ENCODE peak calls at places on chromosomes 13 and 19, in nine cellular contexts. P is Peyer's patch, U is heart right ventricle, S is foreskin keratinocyte, Q is mucosa of descending colon, F is cardiac muscle cell, E is psoas muscle, L is uterus, B is Caco-2. X is an unnamed sample.

GRCh38 chr13:103878891-103879605 is 812.8 kb upstream of the SLC10A2 start:
- DNase-seq in S (no peak), U (no peak), B (no peak), E (no peak), P (no peak), F (peak; percentile 35), L (no peak), Q (no peak), X (no peak)

GRCh38 chr19:40023969-40024368 is 27.1 kb downstream of the ZNF546 start:
- DNase-seq in Q (no peak), F (no peak), S (no peak), U (no peak), L (no peak), E (no peak), B (no peak), P (no peak), X (no peak)

GRCh38 chr13:101406787-101407186 is 9.5 kb downstream of the NALCN start:
- DNase-seq in Q (no peak), S (no peak), U (no peak), E (no peak), L (no peak), F (no peak), B (no peak), P (no peak), X (no peak)

GRCh38 chr19:46328079-46328478 is 18.8 kb upstream of the PPP5C start:
- DNase-seq in S (no peak), L (no peak), E (no peak), U (no peak), Q (no peak), B (no peak), F (no peak), P (no peak), X (no peak)

GRCh38 chr19:643736-644135 is 4.1 kb downstream of the FGF22 start:
- DNase-seq in B (no peak), P (no peak), E (no peak), Q (no peak), L (no peak), S (no peak), U (no peak), F (no peak), X (no peak)

GRCh38 chr13:93320942-93321341 is 94.3 kb downstream of the GPC6 start:
- DNase-seq in F (peak; percentile 58), P (no peak), U (no peak), L (no peak), Q (no peak), S (no peak), E (no peak), B (no peak), X (no peak)

GRCh38 chr19:33245948-33246728 is 20.5 kb upstream of the SLC7A10 start:
- DNase-seq in E (peak; percentile 71), U (peak; percentile 50), B (no peak), F (peak; percentile 49), L (no peak), Q (no peak), S (no peak), P (no peak), X (no peak)

GRCh38 chr19:46610851-46611770 is 10.0 kb downstream of the CALM3 start:
- DNase-seq in E (peak; percentile 45), S (no peak), Q (no peak), U (no peak), B (no peak), L (no peak), F (peak; percentile 51), P (peak; percentile 51), X (no peak)

GRCh38 chr19:18098891-18099622 is 1.5 kb downstream of the MAST3 start:
- DNase-seq in B (no peak), P (peak; percentile 90), L (no peak), S (no peak), U (no peak), F (no peak), E (no peak), Q (no peak), X (no peak)

GRCh38 chr19:14479985-14480694 is 5.0 kb upstream of the PTGER1 start:
- DNase-seq in L (no peak), Q (no peak), P (peak; percentile 79), S (no peak), F (peak; percentile 43), U (peak; percentile 56), B (no peak), E (no peak), X (no peak)

GRCh38 chr13:70183041-70183440 is 74.8 kb upstream of the KLHL1 start:
- DNase-seq in L (no peak), E (no peak), U (no peak), P (no peak), B (no peak), Q (no peak), F (no peak), S (no peak), X (no peak)

GRCh38 chr13:97810152-97810551 is 143.3 kb upstream of the IPO5 start:
- DNase-seq in P (no peak), S (no peak), U (no peak), E (no peak), Q (no peak), F (peak; percentile 57), B (no peak), L (no peak), X (peak; percentile 13)

GRCh38 chr13:28349901-28350654 is 144.8 kb downstream of the FLT1 start:
- DNase-seq in P (no peak), U (no peak), B (no peak), E (no peak), L (no peak), Q (no peak), F (no peak), S (no peak), X (no peak)

GRCh38 chr13:106917673-106918652 is 350.0 kb upstream of the ARGLU1 start:
- DNase-seq in S (peak; percentile 32), U (peak; percentile 82), E (peak; percentile 78), F (peak; percentile 84), Q (peak; percentile 84), B (peak; percentile 77), L (peak; percentile 74), P (peak; percentile 82), X (no peak)
- H3K4me1 ChIP-seq in S (no peaks in the 10 kb centered on the region), U (peaks cover 17% of the 10 kb centered on the region), E (no peaks in the 10 kb centered on the region), F (peaks cover 11% of the 10 kb centered on the region), Q (no peaks in the 10 kb centered on the region), B (peaks cover 26% of the 10 kb centered on the region), L (no peaks in the 10 kb centered on the region), P (no peaks in the 10 kb centered on the region), X (peaks cover 6% of the 10 kb centered on the region)

GRCh38 chr13:48567521-48568331 is 34.8 kb upstream of the RCBTB2 start:
- DNase-seq in E (no peak), Q (no peak), U (no peak), L (no peak), P (no peak), F (peak; percentile 51), S (no peak), B (no peak), X (peak; percentile 70)

GRCh38 chr13:48571121-48571901 is 38.4 kb upstream of the RCBTB2 start:
- DNase-seq in P (no peak), E (no peak), F (peak; percentile 83), Q (no peak), U (no peak), S (no peak), B (no peak), L (no peak), X (no peak)

GRCh38 chr13:48574036-48574796 is 41.3 kb upstream of the RCBTB2 start:
- DNase-seq in B (no peak), P (no peak), S (no peak), L (no peak), F (no peak), E (no peak), Q (no peak), U (no peak), X (no peak)

GRCh38 chr13:48573213-48573612 is 40.3 kb upstream of the RCBTB2 start:
- DNase-seq in U (no peak), E (no peak), S (no peak), L (no peak), F (no peak), Q (no peak), P (no peak), B (no peak), X (no peak)

DNA sequence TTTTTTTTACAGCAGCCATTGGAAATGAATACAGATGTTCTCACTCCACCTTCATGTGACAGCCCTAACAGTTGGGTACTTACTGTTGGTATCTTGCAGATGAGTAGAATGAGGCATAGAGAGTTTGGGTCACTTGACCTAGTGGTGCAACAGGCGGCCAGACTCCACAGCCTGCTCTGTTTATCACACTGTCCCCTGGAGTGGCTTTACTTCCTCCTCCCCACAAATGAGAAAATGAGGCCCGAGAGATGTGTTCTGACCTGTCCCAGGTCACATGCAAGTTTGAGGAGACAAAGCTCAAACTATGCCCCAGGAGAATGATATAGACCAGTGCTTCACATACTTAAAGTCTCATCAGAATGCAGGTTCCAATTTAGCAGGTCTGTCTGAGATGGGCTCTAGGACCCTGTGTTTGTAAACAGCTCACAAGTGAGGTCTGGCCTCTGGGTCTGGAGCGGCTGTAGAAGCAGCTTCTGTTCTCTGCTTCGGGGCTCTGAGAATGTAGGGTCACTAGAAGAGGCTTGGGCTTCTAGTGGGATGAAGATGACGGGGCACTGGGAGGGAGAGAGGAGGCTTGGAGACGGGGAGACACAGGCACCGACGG is 37.4 kb upstream of the RCBTB2 start:
- DNase-seq in F (no peak), B (no peak), U (no peak), S (no peak), E (no peak), Q (no peak), P (no peak), L (no peak), X (no peak)
- H3K4me1 ChIP-seq in F (peaks cover 3% of the 10 kb centered on the region), B (no peaks in the 10 kb centered on the region), U (peaks cover 88% of the 10 kb centered on the region), S (peaks cover 12% of the 10 kb centered on the region), E (peaks cover 67% of the 10 kb centered on the region), Q (no peaks in the 10 kb centered on the region), P (no peaks in the 10 kb centered on the region), L (no peaks in the 10 kb centered on the region), X (peaks cover 59% of the 10 kb centered on the region)

GRCh38 chr19:12782424-12783225 is 7.3 kb upstream of the HOOK2 start:
- DNase-seq in F (peak; percentile 93), L (peak; percentile 90), E (peak; percentile 93), U (peak; percentile 95), S (no peak), Q (peak; percentile 87), P (peak; percentile 94), B (peak; percentile 83), X (no peak)

GRCh38 chr19:12784394-12784870 is 6.9 kb upstream of the JUNB start:
- DNase-seq in P (no peak), E (no peak), L (no peak), B (no peak), U (no peak), F (no peak), Q (peak; percentile 29), S (no peak), X (no peak)

GRCh38 chr19:12783226-12783848 is 7.9 kb upstream of the JUNB start:
- DNase-seq in E (no peak), P (no peak), U (peak; percentile 20), B (no peak), L (no peak), Q (no peak), F (no peak), S (no peak), X (no peak)

GRCh38 chr19:12783849-12784393 is 7.4 kb upstream of the JUNB start:
- DNase-seq in E (peak; percentile 77), S (no peak), F (no peak), P (peak; percentile 75), Q (peak; percentile 58), B (peak; percentile 85), L (no peak), U (peak; percentile 63), X (peak; percentile 45)

GRCh38 chr19:12782174-12782423 is 6.7 kb upstream of the HOOK2 start:
- DNase-seq in F (no peak), P (peak; percentile 94), Q (no peak), E (no peak), S (no peak), U (no peak), B (no peak), L (no peak), X (no peak)
- H3K4me1 ChIP-seq in F (peaks cover 24% of the 10 kb centered on the region), P (peaks cover 39% of the 10 kb centered on the region), Q (peaks cover 58% of the 10 kb centered on the region), E (peaks cover 35% of the 10 kb centered on the region), S (peaks cover 30% of the 10 kb centered on the region), U (peaks cover 88% of the 10 kb centered on the region), B (peaks cover 32% of the 10 kb centered on the region), L (peaks cover 19% of the 10 kb centered on the region), X (peaks cover 81% of the 10 kb centered on the region)

GRCh38 chr19:45115809-45116615 is 23.0 kb downstream of the PPP1R37 start:
- DNase-seq in P (no peak), U (no peak), Q (no peak), S (no peak), L (no peak), F (no peak), E (peak; percentile 73), B (no peak), X (no peak)
- H3K4me1 ChIP-seq in P (peaks cover 7% of the 10 kb centered on the region), U (peaks cover 39% of the 10 kb centered on the region), Q (peaks cover 67% of the 10 kb centered on the region), S (no peaks in the 10 kb centered on the region), L (no peaks in the 10 kb centered on the region), F (peaks cover 9% of the 10 kb centered on the region), E (peaks cover 44% of the 10 kb centered on the region), B (peaks cover 24% of the 10 kb centered on the region), X (peaks cover 37% of the 10 kb centered on the region)

X was measured in HepG2.